ENCODE peak calls at places on chromosome 21, in seven cellular contexts. P is MM.1S; K is effector memory CD4-positive, alpha-beta T cell; N is heart right ventricle; O is heart left ventricle; Z is brain microvascular endothelial cell; W is CD8-positive, alpha-beta T cell. A is an unnamed sample.

GRCh38 chr21:39137248-39138186 is 45.7 kb downstream of the PSMG1 start:
- DNase-seq in P (no peak), K (no peak), N (no peak), O (no peak), Z (peak), W (no peak), A (no peak)

GRCh38 chr21:31334648-31335121 is 9.4 kb downstream of the TIAM1 start:
- DNase-seq in P (no peak), K (no peak), N (no peak), O (no peak), Z (no peak), W (no peak), A (no peak)

GRCh38 chr21:42561742-42562141 is 48.1 kb downstream of the SLC37A1 start:
- DNase-seq in P (peak), K (no peak), N (no peak), O (no peak), Z (no peak), W (no peak), A (peak)

GRCh38 chr21:34892196-34892595 is 156.9 kb downstream of the RUNX1 start:
- DNase-seq in P (peak), K (no peak), N (no peak), O (no peak), Z (no peak), W (no peak), A (no peak)

GRCh38 chr21:32482565-32483292 is 70.2 kb downstream of the EVA1C start:
- DNase-seq in P (no peak), K (no peak), N (no peak), O (no peak), Z (no peak), W (no peak), A (no peak)

GRCh38 chr21:42174173-42174572 is 44.8 kb upstream of the ABCG1 start:
- DNase-seq in P (peak), K (no peak), N (no peak), O (no peak), Z (no peak), W (no peak), A (no peak)

GRCh38 chr21:35127851-35128250 is 78.7 kb upstream of the RUNX1 start:
- DNase-seq in P (no peak), K (no peak), N (no peak), O (no peak), Z (no peak), W (no peak), A (no peak)

GRCh38 chr21:26388731-26389231 is 184.3 kb downstream of the CYYR1 start:
- DNase-seq in P (no peak), K (no peak), N (no peak), O (no peak), Z (peak), W (no peak), A (no peak)

GRCh38 chr21:33971492-33972013 is 55.9 kb upstream of the ATP5PO start:
- DNase-seq in P (no peak), K (no peak), N (no peak), O (no peak), Z (peak), W (no peak), A (no peak)

GRCh38 chr21:40976198-40977114 is 129.5 kb upstream of the DSCAM start:
- DNase-seq in P (no peak), K (no peak), N (no peak), O (no peak), Z (no peak), W (no peak), A (no peak)

GRCh38 chr21:39363607-39364555 is 15.0 kb upstream of the HMGN1 start:
- DNase-seq in P (peak), K (no peak), N (no peak), O (no peak), Z (no peak), W (no peak), A (no peak)

GRCh38 chr21:42479582-42479981 is 16.4 kb downstream of the RSPH1 start:
- DNase-seq in P (no peak), K (no peak), N (no peak), O (no peak), Z (no peak), W (no peak), A (no peak)

GRCh38 chr21:29164330-29164942 is 34.0 kb downstream of the MAP3K7CL start:
- DNase-seq in P (peak), K (no peak), N (no peak), O (no peak), Z (peak), W (no peak), A (no peak)

GRCh38 chr21:42199488-42200463 is 19.2 kb upstream of the ABCG1 start:
- DNase-seq in P (no peak), K (no peak), N (no peak), O (no peak), Z (peak), W (no peak), A (no peak)

GRCh38 chr21:29300547-29301138 is 1.9 kb downstream of the BACH1 start:
- DNase-seq in P (peak), K (no peak), N (no peak), O (no peak), Z (no peak), W (no peak), A (no peak)

GRCh38 chr21:33075128-33075527 is 5.2 kb downstream of the OLIG1 start:
- DNase-seq in P (no peak), K (no peak), N (no peak), O (no peak), Z (no peak), W (no peak), A (no peak)

GRCh38 chr21:16082038-16082816 is 352.4 kb downstream of the USP25 start:
- DNase-seq in P (peak), K (no peak), N (no peak), O (no peak), Z (no peak), W (no peak), A (no peak)

GRCh38 chr21:34669149-34669879 is 520 bp downstream of the CLIC6 start:
- DNase-seq in P (no peak), K (no peak), N (no peak), O (no peak), Z (no peak), W (peak), A (no peak)

GRCh38 chr21:42038826-42039425 is 28.8 kb upstream of the ZBTB21 start:
- DNase-seq in P (no peak), K (no peak), N (no peak), O (no peak), Z (no peak), W (no peak), A (no peak)

GRCh38 chr21:41958886-41959563 is 5.2 kb upstream of the C2CD2 start:
- DNase-seq in P (no peak), K (no peak), N (no peak), O (no peak), Z (no peak), W (no peak), A (peak)

GRCh38 chr21:9738527-9738926 is 782.9 kb upstream of the TPTE start:
- DNase-seq in P (no peak), K (no peak), N (no peak), O (no peak), Z (no peak), W (no peak), A (no peak)

GRCh38 chr21:39727401-39728120 is 17.4 kb upstream of the IGSF5 start:
- DNase-seq in P (no peak), K (no peak), N (no peak), O (no peak), Z (no peak), W (no peak), A (no peak)

GRCh38 chr21:43209575-43210453 is 41.0 kb downstream of the CRYAA start:
- DNase-seq in P (no peak), K (no peak), N (no peak), O (no peak), Z (peak), W (no peak), A (no peak)

GRCh38 chr21:41360072-41360821 is 1.6 kb upstream of the MX2 start:
- DNase-seq in P (no peak), K (no peak), N (no peak), O (peak), Z (no peak), W (no peak), A (peak)

GRCh38 chr21:31660134-31660565 is 657 bp downstream of the SOD1 start:
- DNase-seq in P (peak), K (no peak), N (peak), O (no peak), Z (no peak), W (peak), A (no peak)

DNA sequence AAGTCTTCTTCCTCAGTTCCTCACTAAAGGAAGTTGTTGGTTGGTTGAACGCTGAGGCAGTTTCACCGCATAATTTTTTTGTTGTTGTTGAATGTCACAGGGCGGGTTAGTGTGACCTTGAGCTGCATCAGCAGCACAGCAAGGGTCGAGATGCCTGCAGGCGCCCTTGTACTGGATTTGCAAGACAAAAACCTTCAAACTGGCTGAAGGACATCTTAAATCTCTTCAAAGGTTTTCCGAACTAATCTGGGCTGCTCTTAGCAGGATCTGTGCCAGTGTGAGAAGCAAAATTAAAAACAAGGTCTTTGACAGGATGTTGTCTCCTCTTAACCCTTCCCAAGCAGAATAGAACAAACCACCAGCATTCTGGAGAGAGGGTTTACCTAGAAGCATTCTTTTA is 59.4 kb downstream of the NRIP1 start:
- DNase-seq in P (no peak), K (no peak), N (no peak), O (peak), Z (no peak), W (peak), A (no peak)
- H3K4me3 ChIP-seq in P (no peak), K (no peak), N (peak), O (peak), Z (peak), W (peak), A (no peak)

DNA sequence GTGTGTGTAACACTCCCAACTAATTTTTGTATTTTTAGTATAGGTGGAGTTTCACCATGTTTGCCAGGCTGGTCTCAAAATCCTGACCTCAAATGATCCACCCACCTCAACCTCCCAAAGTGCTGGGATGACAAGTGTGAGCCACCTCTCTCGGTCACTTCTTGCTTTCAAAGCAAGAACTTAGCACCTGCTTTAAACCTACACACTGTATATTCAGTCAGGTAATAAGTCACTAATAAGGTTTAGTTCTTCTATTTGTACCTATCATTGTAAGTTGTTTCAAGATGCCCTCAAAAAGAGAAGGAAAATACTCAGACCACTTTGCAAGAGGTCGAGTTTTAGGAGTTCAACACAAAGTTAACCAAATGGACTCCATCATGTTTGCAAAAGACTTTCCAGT is 431.3 kb downstream of the MRPL39 start:
- DNase-seq in P (no peak), K (no peak), N (no peak), O (no peak), Z (no peak), W (no peak), A (no peak)
- H3K4me3 ChIP-seq in P (no peak), K (no peak), N (no peak), O (no peak), Z (no peak), W (no peak), A (no peak)

GRCh38 chr21:44918581-44919033 is 2.1 kb downstream of the ITGB2 start:
- DNase-seq in P (no peak), K (no peak), N (no peak), O (no peak), Z (no peak), W (no peak), A (no peak)
- H3K4me3 ChIP-seq in P (no peak), K (peak), N (no peak), O (peak), Z (no peak), W (peak), A (no peak)

DNA sequence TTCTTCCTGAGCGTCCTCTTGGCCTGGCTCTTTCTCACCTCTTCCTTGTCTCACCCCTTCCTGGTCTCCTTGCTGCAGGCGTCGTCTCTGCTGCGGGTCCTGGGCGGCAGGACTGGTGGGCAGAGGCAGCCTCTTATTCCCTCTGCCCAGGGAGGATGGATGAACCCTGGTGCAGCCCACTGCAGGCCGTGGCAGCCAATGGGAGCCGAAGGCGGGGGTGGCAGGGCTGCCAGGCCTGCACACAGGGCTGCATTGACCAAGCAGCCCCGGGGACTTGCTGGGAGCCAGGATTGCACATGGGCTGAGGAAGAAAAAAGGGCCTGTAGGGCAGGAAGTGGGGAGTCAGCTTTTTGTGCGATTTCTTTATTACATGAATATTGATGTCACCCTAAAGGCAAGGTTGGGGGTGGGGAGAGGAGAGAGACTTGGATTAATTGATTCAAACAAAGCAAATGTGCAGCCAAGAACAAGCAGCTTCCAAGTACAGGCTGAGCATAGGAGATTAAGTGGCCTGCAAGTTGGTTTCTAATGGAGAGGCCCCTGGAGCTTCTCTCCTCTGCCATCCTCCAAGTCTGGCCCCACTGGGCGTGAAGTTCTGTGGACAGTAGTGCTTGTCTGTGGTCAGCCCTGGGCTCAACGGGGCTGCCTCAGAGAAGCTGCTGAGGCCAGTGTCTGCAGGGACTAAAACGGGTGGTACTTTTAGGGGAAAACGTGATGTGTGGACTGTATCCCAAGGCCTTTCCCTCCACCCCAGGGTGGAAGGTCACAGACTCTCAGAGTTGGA is at the start of gene S100B:
- DNase-seq in P (no peak), K (no peak), N (no peak), O (no peak), Z (no peak), W (no peak), A (no peak)
- H3K4me3 ChIP-seq in P (no peak), K (no peak), N (peak), O (peak), Z (no peak), W (peak), A (no peak)

GRCh38 chr21:45570826-45571601 is 28.8 kb upstream of the SLC19A1 start:
- DNase-seq in P (no peak), K (no peak), N (no peak), O (no peak), Z (peak), W (no peak), A (peak)
- H3K4me3 ChIP-seq in P (no peak), K (no peak), N (no peak), O (no peak), Z (no peak), W (no peak), A (no peak)

A was measured in tibial artery.